ENCODE peak calls at places on chromosomes 16 and 17, in five cellular contexts. One of them, this sample, is unnamed.

GRCh38 chr17:909642-910323 is 69.8 kb downstream of the NXN start:
- DNase-seq in IMR-90: no peak
- DNase-seq in type B pancreatic cell: no peak
- DNase-seq in HTR-8/SVneo: no peak
- DNase-seq in kidney tubule cell: no peak
- DNase-seq in this sample: peak

GRCh38 chr17:76867578-76868175 is 527 bp upstream of the MGAT5B start:
- DNase-seq in kidney tubule cell: peak
- DNase-seq in type B pancreatic cell: no peak
- DNase-seq in IMR-90: peak
- DNase-seq in HTR-8/SVneo: no peak
- DNase-seq in this sample: no peak

GRCh38 chr16:82016268-82016667 is 5.0 kb upstream of the SDR42E1 start:
- DNase-seq in IMR-90: peak
- DNase-seq in type B pancreatic cell: no peak
- DNase-seq in kidney tubule cell: peak
- DNase-seq in HTR-8/SVneo: no peak
- DNase-seq in this sample: no peak

GRCh38 chr17:58643147-58643546 is 48.7 kb downstream of the TEX14 start:
- DNase-seq in kidney tubule cell: peak
- DNase-seq in HTR-8/SVneo: peak
- DNase-seq in type B pancreatic cell: no peak
- DNase-seq in IMR-90: peak
- DNase-seq in this sample: no peak

GRCh38 chr17:36591434-36592315 is at the start of gene DHRS11:
- DNase-seq in kidney tubule cell: peak
- DNase-seq in HTR-8/SVneo: peak
- DNase-seq in type B pancreatic cell: peak
- DNase-seq in IMR-90: peak
- DNase-seq in this sample: peak

GRCh38 chr16:81652798-81653505 is 126.1 kb upstream of the PLCG2 start:
- DNase-seq in IMR-90: no peak
- DNase-seq in type B pancreatic cell: no peak
- DNase-seq in HTR-8/SVneo: no peak
- DNase-seq in kidney tubule cell: no peak
- DNase-seq in this sample: no peak

GRCh38 chr17:10798332-10798749 is 5.6 kb downstream of the TMEM238L start:
- DNase-seq in type B pancreatic cell: no peak
- DNase-seq in IMR-90: no peak
- DNase-seq in HTR-8/SVneo: no peak
- DNase-seq in kidney tubule cell: no peak
- DNase-seq in this sample: peak

GRCh38 chr16:84650062-84650991 is 2.0 kb downstream of the KLHL36 start:
- DNase-seq in HTR-8/SVneo: no peak
- DNase-seq in IMR-90: peak
- DNase-seq in type B pancreatic cell: no peak
- DNase-seq in kidney tubule cell: peak
- DNase-seq in this sample: no peak

GRCh38 chr17:82273327-82274133 is at the start of gene CSNK1D:
- DNase-seq in HTR-8/SVneo: peak
- DNase-seq in IMR-90: peak
- DNase-seq in kidney tubule cell: peak
- DNase-seq in type B pancreatic cell: peak
- DNase-seq in this sample: peak

GRCh38 chr16:57483725-57484514 is 2.4 kb downstream of the DOK4 start:
- DNase-seq in HTR-8/SVneo: no peak
- DNase-seq in kidney tubule cell: no peak
- DNase-seq in type B pancreatic cell: no peak
- DNase-seq in IMR-90: no peak
- DNase-seq in this sample: peak

GRCh38 chr16:29231231-29231630 is 175.3 kb downstream of the NPIPB11 start:
- DNase-seq in HTR-8/SVneo: no peak
- DNase-seq in IMR-90: peak
- DNase-seq in type B pancreatic cell: peak
- DNase-seq in kidney tubule cell: no peak
- DNase-seq in this sample: no peak

GRCh38 chr17:48613862-48614694 is 1.0 kb downstream of the HOXB8 start:
- DNase-seq in IMR-90: peak
- DNase-seq in kidney tubule cell: peak
- DNase-seq in HTR-8/SVneo: no peak
- DNase-seq in type B pancreatic cell: no peak
- DNase-seq in this sample: no peak

GRCh38 chr16:22232277-22233049 is 26.4 kb downstream of the EEF2K start:
- DNase-seq in kidney tubule cell: peak
- DNase-seq in type B pancreatic cell: no peak
- DNase-seq in IMR-90: peak
- DNase-seq in HTR-8/SVneo: no peak
- DNase-seq in this sample: no peak

GRCh38 chr16:22322021-22322471 is 24.8 kb downstream of the POLR3E start:
- DNase-seq in kidney tubule cell: no peak
- DNase-seq in HTR-8/SVneo: no peak
- DNase-seq in IMR-90: no peak
- DNase-seq in type B pancreatic cell: peak
- DNase-seq in this sample: no peak

This sample was measured in suprapubic skin.